ENCODE peak calls at places on chromosome 2, in ten cellular contexts. One of them, this sample, is unnamed.

GRCh38 chr2:191846787-191847620 is at the start of gene CAVIN2:
- DNase-seq in neural crest cell: no peak
- DNase-seq in Caki2: peak
- DNase-seq in CD4-positive, alpha-beta T cell: no peak
- DNase-seq in NCI-H460: peak
- DNase-seq in mucosa of gallbladder: peak
- DNase-seq in cardiac fibroblast: peak
- DNase-seq in small intestine: peak
- DNase-seq in neural progenitor cell: peak
- DNase-seq in amniotic stem cell: peak
- DNase-seq in this sample: peak

GRCh38 chr2:62254424-62255266 is 58.7 kb downstream of the B3GNT2 start:
- DNase-seq in amniotic stem cell: no peak
- DNase-seq in small intestine: peak
- DNase-seq in NCI-H460: no peak
- DNase-seq in CD4-positive, alpha-beta T cell: no peak
- DNase-seq in cardiac fibroblast: no peak
- DNase-seq in neural progenitor cell: no peak
- DNase-seq in mucosa of gallbladder: no peak
- DNase-seq in neural crest cell: no peak
- DNase-seq in Caki2: no peak
- DNase-seq in this sample: no peak

GRCh38 chr2:160909781-160910242 is 250.4 kb upstream of the TANK start:
- DNase-seq in mucosa of gallbladder: no peak
- DNase-seq in Caki2: no peak
- DNase-seq in neural progenitor cell: no peak
- DNase-seq in amniotic stem cell: no peak
- DNase-seq in neural crest cell: no peak
- DNase-seq in NCI-H460: no peak
- DNase-seq in CD4-positive, alpha-beta T cell: no peak
- DNase-seq in cardiac fibroblast: peak
- DNase-seq in small intestine: no peak
- DNase-seq in this sample: no peak

GRCh38 chr2:30769891-30770462 is 37.3 kb downstream of the CAPN13 start:
- DNase-seq in neural crest cell: no peak
- DNase-seq in mucosa of gallbladder: peak
- DNase-seq in CD4-positive, alpha-beta T cell: no peak
- DNase-seq in NCI-H460: no peak
- DNase-seq in amniotic stem cell: no peak
- DNase-seq in neural progenitor cell: no peak
- DNase-seq in cardiac fibroblast: no peak
- DNase-seq in small intestine: peak
- DNase-seq in Caki2: no peak
- DNase-seq in this sample: no peak

GRCh38 chr2:39127973-39128372 is 7.1 kb upstream of the SOS1 start:
- DNase-seq in small intestine: no peak
- DNase-seq in mucosa of gallbladder: no peak
- DNase-seq in Caki2: no peak
- DNase-seq in neural crest cell: no peak
- DNase-seq in NCI-H460: no peak
- DNase-seq in neural progenitor cell: no peak
- DNase-seq in CD4-positive, alpha-beta T cell: peak
- DNase-seq in amniotic stem cell: no peak
- DNase-seq in cardiac fibroblast: peak
- DNase-seq in this sample: no peak

GRCh38 chr2:95121150-95121494 is 486 bp downstream of the MRPS5 start:
- DNase-seq in mucosa of gallbladder: no peak
- DNase-seq in small intestine: no peak
- DNase-seq in neural progenitor cell: no peak
- DNase-seq in Caki2: no peak
- DNase-seq in CD4-positive, alpha-beta T cell: no peak
- DNase-seq in neural crest cell: no peak
- DNase-seq in amniotic stem cell: peak
- DNase-seq in NCI-H460: no peak
- DNase-seq in cardiac fibroblast: peak
- DNase-seq in this sample: no peak

GRCh38 chr2:18749912-18750526 is 160.7 kb upstream of the NT5C1B start:
- DNase-seq in Caki2: peak
- DNase-seq in small intestine: peak
- DNase-seq in cardiac fibroblast: peak
- DNase-seq in neural crest cell: peak
- DNase-seq in amniotic stem cell: peak
- DNase-seq in neural progenitor cell: peak
- DNase-seq in mucosa of gallbladder: peak
- DNase-seq in NCI-H460: peak
- DNase-seq in CD4-positive, alpha-beta T cell: peak
- DNase-seq in this sample: no peak

GRCh38 chr2:15695582-15696330 is 104.1 kb downstream of the DDX1 start:
- DNase-seq in NCI-H460: no peak
- DNase-seq in CD4-positive, alpha-beta T cell: no peak
- DNase-seq in Caki2: no peak
- DNase-seq in neural progenitor cell: no peak
- DNase-seq in mucosa of gallbladder: no peak
- DNase-seq in amniotic stem cell: no peak
- DNase-seq in cardiac fibroblast: no peak
- DNase-seq in neural crest cell: no peak
- DNase-seq in small intestine: no peak
- DNase-seq in this sample: no peak

GRCh38 chr2:191601060-191601459 is 76.9 kb upstream of the NABP1 start:
- DNase-seq in neural crest cell: no peak
- DNase-seq in Caki2: no peak
- DNase-seq in CD4-positive, alpha-beta T cell: no peak
- DNase-seq in amniotic stem cell: no peak
- DNase-seq in cardiac fibroblast: no peak
- DNase-seq in small intestine: no peak
- DNase-seq in mucosa of gallbladder: no peak
- DNase-seq in NCI-H460: no peak
- DNase-seq in neural progenitor cell: no peak
- DNase-seq in this sample: no peak

GRCh38 chr2:97267411-97268074 is 154.6 kb downstream of the ANKRD36 start:
- DNase-seq in mucosa of gallbladder: peak
- DNase-seq in CD4-positive, alpha-beta T cell: no peak
- DNase-seq in neural progenitor cell: peak
- DNase-seq in neural crest cell: no peak
- DNase-seq in Caki2: peak
- DNase-seq in amniotic stem cell: no peak
- DNase-seq in small intestine: no peak
- DNase-seq in NCI-H460: no peak
- DNase-seq in cardiac fibroblast: no peak
- DNase-seq in this sample: no peak

GRCh38 chr2:166361351-166362153 is 14.2 kb downstream of the SCN9A start:
- DNase-seq in mucosa of gallbladder: no peak
- DNase-seq in CD4-positive, alpha-beta T cell: no peak
- DNase-seq in small intestine: peak
- DNase-seq in neural progenitor cell: peak
- DNase-seq in neural crest cell: no peak
- DNase-seq in Caki2: peak
- DNase-seq in NCI-H460: peak
- DNase-seq in amniotic stem cell: no peak
- DNase-seq in cardiac fibroblast: peak
- DNase-seq in this sample: peak

GRCh38 chr2:200498316-200498715 is 11.6 kb downstream of the KCTD18 start:
- DNase-seq in small intestine: no peak
- DNase-seq in NCI-H460: no peak
- DNase-seq in mucosa of gallbladder: no peak
- DNase-seq in neural progenitor cell: no peak
- DNase-seq in CD4-positive, alpha-beta T cell: no peak
- DNase-seq in amniotic stem cell: no peak
- DNase-seq in neural crest cell: no peak
- DNase-seq in Caki2: no peak
- DNase-seq in cardiac fibroblast: no peak
- DNase-seq in this sample: no peak

GRCh38 chr2:219905640-219906039 is 278.2 kb downstream of the SLC4A3 start:
- DNase-seq in small intestine: no peak
- DNase-seq in neural progenitor cell: no peak
- DNase-seq in Caki2: no peak
- DNase-seq in mucosa of gallbladder: no peak
- DNase-seq in CD4-positive, alpha-beta T cell: no peak
- DNase-seq in amniotic stem cell: no peak
- DNase-seq in cardiac fibroblast: no peak
- DNase-seq in neural crest cell: no peak
- DNase-seq in NCI-H460: no peak
- DNase-seq in this sample: no peak